ENCODE peak calls at places on chromosomes 2 and 18, in eight cellular contexts. G is lower lobe of right lung; O is CD4-positive, CD25-positive, alpha-beta regulatory T cell; X is H7; P is fibroblast of lung; L is MG63; K is aorta; S is astrocyte of the spinal cord. C is an unnamed sample.

GRCh38 chr2:166385313-166385712 is 9.6 kb upstream of the SCN9A start:
- DNase-seq in L (no peak), X (no peak), P (no peak), K (no peak), G (no peak), O (no peak), S (no peak), C (no peak)

GRCh38 chr2:22894761-22895160 is 490.2 kb upstream of the KLHL29 start:
- DNase-seq in O (no peak), K (no peak), L (no peak), S (no peak), P (no peak), G (no peak), X (no peak), C (no peak)

GRCh38 chr2:51734115-51734514 is 702.2 kb upstream of the NRXN1 start:
- DNase-seq in K (no peak), S (peak; percentile 17), X (no peak), L (no peak), P (peak; percentile 78), G (no peak), O (no peak), C (no peak)

GRCh38 chr2:30649828-30650227 is 157.4 kb downstream of the CAPN13 start:
- DNase-seq in K (no peak), X (no peak), O (no peak), L (no peak), S (no peak), G (no peak), P (no peak), C (no peak)

GRCh38 chr2:190636362-190636761 is 12.5 kb upstream of the NAB1 start:
- DNase-seq in G (no peak), K (no peak), O (no peak), L (no peak), S (peak; percentile 59), X (no peak), P (peak; percentile 82), C (no peak)

GRCh38 chr18:28511421-28511821 is 334.5 kb upstream of the CDH2 start:
- DNase-seq in K (no peak), X (no peak), L (peak; percentile 0), P (no peak), O (no peak), G (no peak), S (peak; percentile 35), C (no peak)

GRCh38 chr2:237723613-237724012 is 75.0 kb upstream of the RBM44 start:
- DNase-seq in S (no peak), K (no peak), X (peak; percentile 78), L (peak; percentile 54), P (peak; percentile 51), G (no peak), O (no peak), C (no peak)

GRCh38 chr2:96945011-96945410 is 41.4 kb downstream of the FAM178B start:
- DNase-seq in G (peak; percentile 20), X (no peak), S (no peak), K (no peak), P (no peak), L (no peak), O (no peak), C (no peak)

GRCh38 chr2:10395893-10396292 is 52.2 kb downstream of the ODC1 start:
- DNase-seq in X (no peak), K (no peak), L (no peak), O (no peak), S (no peak), P (no peak), G (peak; percentile 81), C (no peak)

GRCh38 chr2:171807130-171807529 is 86.9 kb downstream of the SLC25A12 start:
- DNase-seq in O (no peak), K (no peak), P (no peak), L (no peak), S (no peak), G (no peak), X (no peak), C (no peak)

GRCh38 chr2:99187011-99187410 is 6.0 kb downstream of the MRPL30 start:
- DNase-seq in G (no peak), P (no peak), X (no peak), O (no peak), L (no peak), S (no peak), K (no peak), C (no peak)

GRCh38 chr2:11239718-11240462 is 84.6 kb downstream of the SLC66A3 start:
- DNase-seq in G (no peak), P (no peak), X (no peak), O (no peak), K (no peak), L (no peak), S (no peak), C (no peak)

GRCh38 chr2:239374896-239375277 is 25.9 kb downstream of the HDAC4 start:
- DNase-seq in G (peak; percentile 43), L (no peak), K (peak; percentile 57), O (no peak), S (no peak), X (no peak), P (no peak), C (peak; percentile 49)

GRCh38 chr2:134491796-134492441 is 226.9 kb downstream of the TMEM163 start:
- DNase-seq in O (no peak), P (no peak), S (no peak), X (no peak), G (no peak), L (peak; percentile 11), K (no peak), C (no peak)

GRCh38 chr2:197372582-197372981 is 62.0 kb upstream of the ANKRD44 start:
- DNase-seq in L (peak; percentile 25), K (no peak), G (no peak), S (no peak), O (no peak), X (no peak), P (no peak), C (no peak)

GRCh38 chr18:41828137-41828536 is 126.9 kb upstream of the PIK3C3 start:
- DNase-seq in X (no peak), G (no peak), S (no peak), K (no peak), L (no peak), O (no peak), P (no peak), C (no peak)

GRCh38 chr2:46914578-46915230 is 902 bp downstream of the MCFD2 start:
- DNase-seq in K (no peak), X (no peak), P (peak; percentile 15), L (no peak), S (no peak), O (no peak), G (no peak), C (no peak)

GRCh38 chr2:240604291-240604938 is 17.9 kb downstream of the CAPN10 start:
- DNase-seq in X (peak; percentile 96), K (peak; percentile 91), O (no peak), P (peak; percentile 65), L (peak; percentile 56), S (peak; percentile 28), G (peak; percentile 89), C (peak; percentile 55)

GRCh38 chr2:94923196-94923595 is 52.0 kb downstream of the TEKT4 start:
- DNase-seq in X (no peak), G (no peak), O (no peak), L (peak; percentile 26), P (no peak), S (no peak), K (no peak), C (no peak)

GRCh38 chr2:46097714-46098480 is 199.3 kb upstream of the EPAS1 start:
- DNase-seq in O (no peak), L (peak; percentile 89), S (peak; percentile 98), G (no peak), P (peak; percentile 99), X (no peak), K (no peak), C (peak; percentile 75)

GRCh38 chr2:14631676-14632075 is 841 bp upstream of the LRATD1 start:
- DNase-seq in G (no peak), K (no peak), X (no peak), O (no peak), L (no peak), S (no peak), P (no peak), C (no peak)
- H3K4me3 ChIP-seq in G (no peak overlapping the region), K (no peak overlapping the region), X (peak overlapping the region; percentile 56), O (no peak overlapping the region), L (no peak overlapping the region), S (no peak overlapping the region), P (no peak overlapping the region), C (no peak overlapping the region)

GRCh38 chr2:73069041-73069854 is 2.3 kb downstream of the SFXN5 start:
- DNase-seq in S (peak; percentile 18), G (no peak), L (no peak), P (no peak), X (no peak), O (no peak), K (no peak), C (no peak)
- H3K4me3 ChIP-seq in S (peak overlapping the region; percentile 75), G (peak overlapping the region; percentile 99), L (no peak overlapping the region), P (peak overlapping the region; percentile 95), X (peak overlapping the region; percentile 94), O (peak overlapping the region; percentile 43), K (peak overlapping the region; percentile 60), C (no peak overlapping the region)

GRCh38 chr2:75600418-75601088 is 39.8 kb upstream of the EVA1A start:
- DNase-seq in O (no peak), K (no peak), L (no peak), X (no peak), S (no peak), P (no peak), G (peak; percentile 58), C (no peak)
- H3K4me3 ChIP-seq in O (no peak overlapping the region), K (no peak overlapping the region), L (no peak overlapping the region), X (no peak overlapping the region), S (no peak overlapping the region), P (no peak overlapping the region), G (no peak overlapping the region), C (no peak overlapping the region)

GRCh38 chr2:221189431-221189830 is 382.7 kb downstream of the EPHA4 start:
- DNase-seq in P (no peak), K (no peak), G (no peak), O (no peak), L (no peak), X (peak; percentile 10), S (no peak), C (no peak)
- H3K4me3 ChIP-seq in P (no peak overlapping the region), K (no peak overlapping the region), G (no peak overlapping the region), O (no peak overlapping the region), L (no peak overlapping the region), X (no peak overlapping the region), S (no peak overlapping the region), C (no peak overlapping the region)

C was measured in RWPE2.